ENCODE peak calls at places on chromosomes 16 and 17, in seven cellular contexts. One of them, this sample, is unnamed.
A peak's percentile ranks its signal among the peaks of the same experiment; 100 is the strongest.

GRCh38 chr16:89308391-89309333 is 91.2 kb downstream of the ZNF778 start:
- DNase-seq in IMR-90: no peak
- DNase-seq in H9: peak; percentile 72
- DNase-seq in mesendoderm: peak; percentile 54
- DNase-seq in neuronal stem cell: no peak
- DNase-seq in trophoblast cell: peak; percentile 19
- DNase-seq in mesenchymal stem cell: no peak
- DNase-seq in this sample: peak; percentile 90

GRCh38 chr16:19542138-19542821 is 13.2 kb upstream of the VPS35L start:
- DNase-seq in IMR-90: no peak
- DNase-seq in H9: no peak
- DNase-seq in mesendoderm: no peak
- DNase-seq in neuronal stem cell: no peak
- DNase-seq in trophoblast cell: peak; percentile 78
- DNase-seq in mesenchymal stem cell: no peak
- DNase-seq in this sample: no peak

GRCh38 chr17:35117984-35118383 is 1.7 kb downstream of the RAD51D start:
- DNase-seq in IMR-90: peak; percentile 23
- DNase-seq in H9: no peak
- DNase-seq in mesendoderm: no peak
- DNase-seq in neuronal stem cell: no peak
- DNase-seq in trophoblast cell: no peak
- DNase-seq in mesenchymal stem cell: peak; percentile 31
- DNase-seq in this sample: no peak

GRCh38 chr16:2329532-2329931 is 11.0 kb downstream of the ABCA3 start:
- DNase-seq in IMR-90: no peak
- DNase-seq in H9: no peak
- DNase-seq in mesendoderm: no peak
- DNase-seq in neuronal stem cell: no peak
- DNase-seq in trophoblast cell: no peak
- DNase-seq in mesenchymal stem cell: no peak
- DNase-seq in this sample: no peak

GRCh38 chr16:85430523-85431381 is 182.4 kb upstream of the GSE1 start:
- DNase-seq in IMR-90: no peak
- DNase-seq in H9: no peak
- DNase-seq in mesendoderm: peak; percentile 45
- DNase-seq in neuronal stem cell: no peak
- DNase-seq in trophoblast cell: no peak
- DNase-seq in mesenchymal stem cell: no peak
- DNase-seq in this sample: peak; percentile 56

GRCh38 chr16:72854537-72854936 is 193.4 kb downstream of the ZFHX3 start:
- DNase-seq in IMR-90: no peak
- DNase-seq in H9: no peak
- DNase-seq in mesendoderm: no peak
- DNase-seq in neuronal stem cell: no peak
- DNase-seq in trophoblast cell: no peak
- DNase-seq in mesenchymal stem cell: no peak
- DNase-seq in this sample: no peak

GRCh38 chr16:30010817-30011504 is at the start of gene DOC2A:
- DNase-seq in IMR-90: no peak
- DNase-seq in H9: peak; percentile 59
- DNase-seq in mesendoderm: peak; percentile 60
- DNase-seq in neuronal stem cell: peak; percentile 41
- DNase-seq in trophoblast cell: no peak
- DNase-seq in mesenchymal stem cell: peak; percentile 10
- DNase-seq in this sample: no peak

GRCh38 chr17:34726536-34727384 is 147.4 kb downstream of the TMEM132E start:
- DNase-seq in IMR-90: no peak
- DNase-seq in H9: peak; percentile 23
- DNase-seq in mesendoderm: no peak
- DNase-seq in neuronal stem cell: no peak
- DNase-seq in trophoblast cell: no peak
- DNase-seq in mesenchymal stem cell: no peak
- DNase-seq in this sample: no peak

GRCh38 chr16:27642753-27643152 is 92.8 kb downstream of the KATNIP start:
- DNase-seq in IMR-90: peak; percentile 21
- DNase-seq in H9: peak; percentile 45
- DNase-seq in mesendoderm: peak; percentile 62
- DNase-seq in neuronal stem cell: no peak
- DNase-seq in trophoblast cell: peak; percentile 57
- DNase-seq in mesenchymal stem cell: peak; percentile 15
- DNase-seq in this sample: peak; percentile 54

GRCh38 chr16:53952215-53953208 is 248.6 kb downstream of the FTO start:
- DNase-seq in IMR-90: peak; percentile 52
- DNase-seq in H9: no peak
- DNase-seq in mesendoderm: no peak
- DNase-seq in neuronal stem cell: no peak
- DNase-seq in trophoblast cell: no peak
- DNase-seq in mesenchymal stem cell: peak; percentile 66
- DNase-seq in this sample: no peak

GRCh38 chr17:76336756-76337412 is 16.8 kb downstream of the PRPSAP1 start:
- DNase-seq in IMR-90: no peak
- DNase-seq in H9: no peak
- DNase-seq in mesendoderm: no peak
- DNase-seq in neuronal stem cell: peak; percentile 24
- DNase-seq in trophoblast cell: no peak
- DNase-seq in mesenchymal stem cell: no peak
- DNase-seq in this sample: no peak

GRCh38 chr17:54754560-54754959 is 146.1 kb upstream of the TOM1L1 start:
- DNase-seq in IMR-90: no peak
- DNase-seq in H9: peak; percentile 80
- DNase-seq in mesendoderm: peak; percentile 53
- DNase-seq in neuronal stem cell: no peak
- DNase-seq in trophoblast cell: no peak
- DNase-seq in mesenchymal stem cell: no peak
- DNase-seq in this sample: peak; percentile 80

GRCh38 chr17:13917635-13918034 is 151.7 kb upstream of the COX10 start:
- DNase-seq in IMR-90: no peak
- DNase-seq in H9: no peak
- DNase-seq in mesendoderm: peak; percentile 19
- DNase-seq in neuronal stem cell: no peak
- DNase-seq in trophoblast cell: no peak
- DNase-seq in mesenchymal stem cell: no peak
- DNase-seq in this sample: no peak

GRCh38 chr16:72442381-72443158 is 270.6 kb upstream of the PMFBP1 start:
- DNase-seq in IMR-90: peak; percentile 50
- DNase-seq in H9: no peak
- DNase-seq in mesendoderm: no peak
- DNase-seq in neuronal stem cell: no peak
- DNase-seq in trophoblast cell: no peak
- DNase-seq in mesenchymal stem cell: no peak
- DNase-seq in this sample: no peak

GRCh38 chr16:84096447-84097005 is 20.2 kb downstream of the MBTPS1 start:
- DNase-seq in IMR-90: no peak
- DNase-seq in H9: no peak
- DNase-seq in mesendoderm: no peak
- DNase-seq in neuronal stem cell: no peak
- DNase-seq in trophoblast cell: no peak
- DNase-seq in mesenchymal stem cell: no peak
- DNase-seq in this sample: no peak

GRCh38 chr17:15289285-15290185 is 24.4 kb upstream of the PMP22 start:
- DNase-seq in IMR-90: peak; percentile 89
- DNase-seq in H9: no peak
- DNase-seq in mesendoderm: no peak
- DNase-seq in neuronal stem cell: no peak
- DNase-seq in trophoblast cell: peak; percentile 59
- DNase-seq in mesenchymal stem cell: peak; percentile 95
- DNase-seq in this sample: no peak

GRCh38 chr17:38869647-38870258 is at the start of gene LASP1:
- DNase-seq in IMR-90: peak; percentile 87
- DNase-seq in H9: no peak
- DNase-seq in mesendoderm: peak; percentile 92
- DNase-seq in neuronal stem cell: peak; percentile 83
- DNase-seq in trophoblast cell: peak; percentile 78
- DNase-seq in mesenchymal stem cell: peak; percentile 89
- DNase-seq in this sample: peak; percentile 44

GRCh38 chr17:74877592-74878543 is 5.1 kb upstream of the FDXR start:
- DNase-seq in IMR-90: no peak
- DNase-seq in H9: no peak
- DNase-seq in mesendoderm: no peak
- DNase-seq in neuronal stem cell: no peak
- DNase-seq in trophoblast cell: peak; percentile 32
- DNase-seq in mesenchymal stem cell: no peak
- DNase-seq in this sample: no peak

GRCh38 chr17:61700252-61700651 is 109.2 kb upstream of the NACA2 start:
- DNase-seq in IMR-90: no peak
- DNase-seq in H9: no peak
- DNase-seq in mesendoderm: peak; percentile 2
- DNase-seq in neuronal stem cell: no peak
- DNase-seq in trophoblast cell: no peak
- DNase-seq in mesenchymal stem cell: no peak
- DNase-seq in this sample: no peak

GRCh38 chr17:2214887-2215615 is 88.5 kb downstream of the SMG6 start:
- DNase-seq in IMR-90: peak; percentile 88
- DNase-seq in H9: no peak
- DNase-seq in mesendoderm: no peak
- DNase-seq in neuronal stem cell: no peak
- DNase-seq in trophoblast cell: no peak
- DNase-seq in mesenchymal stem cell: peak; percentile 93
- DNase-seq in this sample: no peak

GRCh38 chr17:58995247-58995940 is 111.3 kb downstream of the TRIM37 start:
- DNase-seq in IMR-90: peak; percentile 67
- DNase-seq in H9: no peak
- DNase-seq in mesendoderm: no peak
- DNase-seq in neuronal stem cell: no peak
- DNase-seq in trophoblast cell: no peak
- DNase-seq in mesenchymal stem cell: no peak
- DNase-seq in this sample: no peak

GRCh38 chr17:72726936-72727335 is 365.6 kb downstream of the SLC39A11 start:
- DNase-seq in IMR-90: peak; percentile 77
- DNase-seq in H9: no peak
- DNase-seq in mesendoderm: no peak
- DNase-seq in neuronal stem cell: no peak
- DNase-seq in trophoblast cell: no peak
- DNase-seq in mesenchymal stem cell: peak; percentile 77
- DNase-seq in this sample: no peak

DNA sequence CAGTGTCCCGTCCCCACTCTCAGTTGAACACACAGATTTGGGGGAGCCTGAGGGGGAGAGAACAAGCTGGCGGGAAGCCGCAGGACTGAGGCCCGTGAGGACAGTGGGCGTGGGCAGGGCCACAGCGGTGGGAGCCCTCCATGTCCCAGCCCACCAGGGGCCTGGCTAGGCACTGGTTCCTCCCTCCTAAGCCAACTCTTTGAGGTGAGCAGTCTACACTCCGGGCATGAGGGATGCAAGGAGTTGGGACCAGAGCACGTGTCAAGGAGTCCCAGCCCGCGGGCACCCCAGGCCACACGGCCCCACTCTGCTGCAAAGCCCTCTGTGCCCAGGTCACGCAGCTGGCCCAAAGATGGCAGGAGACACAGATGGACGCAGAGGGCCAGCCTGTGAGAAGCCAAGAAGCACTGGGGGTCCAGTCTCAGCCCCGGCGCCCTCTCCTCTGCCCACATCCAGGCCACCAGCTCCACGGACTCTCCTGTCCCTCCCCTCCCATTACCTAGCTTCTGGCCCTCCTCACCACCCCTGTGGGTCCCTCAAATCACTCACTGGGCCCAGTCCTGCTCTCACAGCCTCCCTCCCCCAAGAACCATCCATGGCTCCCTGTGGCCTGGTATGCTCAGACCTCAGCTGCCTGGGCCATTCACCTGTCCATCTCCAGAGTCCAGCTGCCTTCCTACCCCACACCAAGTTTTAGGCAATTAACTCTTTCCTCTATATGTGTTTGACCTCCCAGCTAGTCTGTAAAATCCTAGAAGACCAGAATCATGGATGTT is 206.5 kb downstream of the RBFOX3 start:
- DNase-seq in IMR-90: no peak
- DNase-seq in H9: no peak
- DNase-seq in mesendoderm: no peak
- DNase-seq in neuronal stem cell: no peak
- DNase-seq in trophoblast cell: no peak
- DNase-seq in mesenchymal stem cell: no peak
- DNase-seq in this sample: no peak
- H3K18ac ChIP-seq in IMR-90: no peak overlapping the region
- H3K18ac ChIP-seq in H9: no peak overlapping the region
- H3K18ac ChIP-seq in mesendoderm: no peak overlapping the region
- H3K18ac ChIP-seq in neuronal stem cell: no peak overlapping the region
- H3K18ac ChIP-seq in trophoblast cell: no peak overlapping the region
- H3K18ac ChIP-seq in mesenchymal stem cell: no peak overlapping the region
- H3K18ac ChIP-seq in this sample: no peak overlapping the region

DNA sequence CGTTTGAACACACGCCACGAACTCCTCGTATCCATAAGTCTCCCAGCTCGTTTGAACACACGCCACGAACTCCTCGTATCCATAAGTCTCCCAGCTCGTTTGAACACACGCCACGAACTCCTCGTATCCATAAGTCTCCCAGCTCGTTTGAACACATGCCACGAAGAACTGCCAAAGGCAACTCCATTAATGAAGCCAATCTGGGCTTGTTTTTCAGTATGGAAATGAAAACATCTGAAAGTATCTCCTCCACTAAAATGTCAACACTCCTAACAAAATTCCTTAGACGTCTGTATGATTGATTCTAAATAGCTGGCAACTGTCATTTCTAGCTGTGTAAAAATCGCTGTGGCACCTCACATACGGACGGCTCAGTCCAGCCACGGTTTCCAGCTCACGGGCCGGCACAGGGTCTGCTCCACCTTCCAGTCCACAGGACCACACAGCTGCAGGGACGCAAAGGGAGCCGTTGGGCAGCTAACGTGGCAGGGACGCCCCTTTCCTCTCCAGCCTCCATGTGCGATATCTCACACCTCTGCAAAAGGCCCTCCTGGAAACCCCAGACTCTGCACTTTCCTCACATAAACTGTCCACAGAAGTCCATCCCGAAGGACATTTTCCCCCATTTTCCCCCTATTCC is 67.1 kb upstream of the METRNL start:
- DNase-seq in IMR-90: no peak
- DNase-seq in H9: no peak
- DNase-seq in mesendoderm: no peak
- DNase-seq in neuronal stem cell: no peak
- DNase-seq in trophoblast cell: no peak
- DNase-seq in mesenchymal stem cell: no peak
- DNase-seq in this sample: no peak
- H3K18ac ChIP-seq in IMR-90: peak overlapping the region; percentile 46
- H3K18ac ChIP-seq in H9: no peak overlapping the region
- H3K18ac ChIP-seq in mesendoderm: no peak overlapping the region
- H3K18ac ChIP-seq in neuronal stem cell: peak overlapping the region; percentile 3
- H3K18ac ChIP-seq in trophoblast cell: no peak overlapping the region
- H3K18ac ChIP-seq in mesenchymal stem cell: no peak overlapping the region
- H3K18ac ChIP-seq in this sample: no peak overlapping the region

GRCh38 chr17:68346448-68346847 is 55.2 kb downstream of the ARSG start:
- DNase-seq in IMR-90: no peak
- DNase-seq in H9: no peak
- DNase-seq in mesendoderm: no peak
- DNase-seq in neuronal stem cell: no peak
- DNase-seq in trophoblast cell: no peak
- DNase-seq in mesenchymal stem cell: no peak
- DNase-seq in this sample: no peak
- H3K18ac ChIP-seq in IMR-90: no peak overlapping the region
- H3K18ac ChIP-seq in H9: no peak overlapping the region
- H3K18ac ChIP-seq in mesendoderm: no peak overlapping the region
- H3K18ac ChIP-seq in neuronal stem cell: peak overlapping the region; percentile 22
- H3K18ac ChIP-seq in trophoblast cell: no peak overlapping the region
- H3K18ac ChIP-seq in mesenchymal stem cell: no peak overlapping the region
- H3K18ac ChIP-seq in this sample: no peak overlapping the region

GRCh38 chr17:4520060-4520880 is 21.6 kb downstream of the SPNS2 start:
- DNase-seq in IMR-90: no peak
- DNase-seq in H9: no peak
- DNase-seq in mesendoderm: no peak
- DNase-seq in neuronal stem cell: no peak
- DNase-seq in trophoblast cell: no peak
- DNase-seq in mesenchymal stem cell: no peak
- DNase-seq in this sample: no peak
- H3K18ac ChIP-seq in IMR-90: no peak overlapping the region
- H3K18ac ChIP-seq in H9: no peak overlapping the region
- H3K18ac ChIP-seq in mesendoderm: no peak overlapping the region
- H3K18ac ChIP-seq in neuronal stem cell: peak overlapping the region; percentile 39
- H3K18ac ChIP-seq in trophoblast cell: no peak overlapping the region
- H3K18ac ChIP-seq in mesenchymal stem cell: no peak overlapping the region
- H3K18ac ChIP-seq in this sample: no peak overlapping the region

GRCh38 chr17:65434878-65435277 is 126.6 kb downstream of the AXIN2 start:
- DNase-seq in IMR-90: no peak
- DNase-seq in H9: no peak
- DNase-seq in mesendoderm: no peak
- DNase-seq in neuronal stem cell: no peak
- DNase-seq in trophoblast cell: no peak
- DNase-seq in mesenchymal stem cell: no peak
- DNase-seq in this sample: no peak
- H3K18ac ChIP-seq in IMR-90: no peak overlapping the region
- H3K18ac ChIP-seq in H9: no peak overlapping the region
- H3K18ac ChIP-seq in mesendoderm: no peak overlapping the region
- H3K18ac ChIP-seq in neuronal stem cell: no peak overlapping the region
- H3K18ac ChIP-seq in trophoblast cell: no peak overlapping the region
- H3K18ac ChIP-seq in mesenchymal stem cell: no peak overlapping the region
- H3K18ac ChIP-seq in this sample: no peak overlapping the region